ENCODE peak calls at places on chromosome 1, in five cellular contexts. X, A, Q, Y and B are unnamed samples.
A peak's percentile ranks its signal among the peaks of the same experiment; 100 is the strongest.

GRCh38 chr1:90114521-90115141 is 119.7 kb downstream of the ZNF326 start:
- DNase-seq in Y (no peak), Q (no peak), A (peak; percentile 49), X (peak; percentile 18), B (peak; percentile 10)

GRCh38 chr1:241703001-241703400 is 50.9 kb downstream of the WDR64 start:
- DNase-seq in X (no peak), A (no peak), Y (no peak), Q (no peak), B (no peak)

GRCh38 chr1:3049905-3050304 is 19.1 kb upstream of the PRDM16 start:
- DNase-seq in Y (no peak), Q (no peak), A (no peak), X (no peak), B (no peak)

GRCh38 chr1:62362061-62362951 is 43.1 kb upstream of the KANK4 start:
- DNase-seq in X (no peak), Y (no peak), A (no peak), Q (no peak), B (no peak)

GRCh38 chr1:93723101-93723500 is 41.5 kb upstream of the BCAR3 start:
- DNase-seq in Y (no peak), A (no peak), X (no peak), Q (no peak), B (no peak)

GRCh38 chr1:183023146-183023600 is at the start of gene LAMC1:
- DNase-seq in A (peak; percentile 80), X (peak; percentile 90), Q (peak; percentile 79), Y (peak; percentile 78), B (peak; percentile 76)

GRCh38 chr1:22470227-22470626 is 18.6 kb downstream of the ZBTB40 start:
- DNase-seq in Y (no peak), Q (no peak), A (no peak), X (no peak), B (no peak)

GRCh38 chr1:179969962-179970361 is 15.4 kb downstream of the CEP350 start:
- DNase-seq in Q (no peak), Y (no peak), A (no peak), X (no peak), B (no peak)

GRCh38 chr1:35115459-35116383 is 36.5 kb downstream of the ZMYM1 start:
- DNase-seq in Y (no peak), Q (no peak), A (peak; percentile 32), X (no peak), B (no peak)

GRCh38 chr1:233656700-233657099 is 42.8 kb downstream of the KCNK1 start:
- DNase-seq in A (no peak), Y (no peak), X (no peak), Q (no peak), B (no peak)

GRCh38 chr1:203702130-203702577 is 62.8 kb upstream of the LAX1 start:
- DNase-seq in X (peak; percentile 68), Q (peak; percentile 19), A (peak; percentile 56), Y (no peak), B (peak; percentile 8)

GRCh38 chr1:109136766-109137165 is 22.9 kb downstream of the ELAPOR1 start:
- DNase-seq in Y (no peak), A (no peak), Q (no peak), X (no peak), B (no peak)

GRCh38 chr1:47533176-47534039 is 95.6 kb downstream of the FOXD2 start:
- DNase-seq in X (peak; percentile 48), Q (no peak), A (peak; percentile 52), Y (no peak), B (peak; percentile 34)

GRCh38 chr1:10424034-10424433 is 6.2 kb upstream of the CENPS start:
- DNase-seq in X (no peak), A (peak; percentile 65), Q (no peak), Y (no peak), B (no peak)

GRCh38 chr1:37476460-37477197 is 2.2 kb downstream of the ZC3H12A start:
- DNase-seq in Q (no peak), X (no peak), Y (peak; percentile 83), A (peak; percentile 84), B (peak; percentile 81)

GRCh38 chr1:111743679-111744101 is 4.5 kb upstream of the INKA2 start:
- DNase-seq in Y (no peak), Q (no peak), A (peak; percentile 84), X (no peak), B (no peak)

GRCh38 chr1:210092366-210092765 is 140.2 kb upstream of the SERTAD4 start:
- DNase-seq in X (no peak), Q (no peak), Y (no peak), A (no peak), B (no peak)

GRCh38 chr1:67134692-67135091 is at the start of gene C1orf141:
- DNase-seq in A (no peak), Y (no peak), X (peak; percentile 39), Q (no peak), B (no peak)

GRCh38 chr1:6515771-6516170 is 24.3 kb upstream of the PLEKHG5 start:
- DNase-seq in A (no peak), Q (no peak), Y (no peak), X (no peak), B (no peak)

GRCh38 chr1:220810963-220811362 is 24.2 kb downstream of the MTARC1 start:
- DNase-seq in Q (no peak), A (no peak), Y (no peak), X (no peak), B (no peak)

GRCh38 chr1:103144681-103145080 is 36.4 kb upstream of the COL11A1 start:
- DNase-seq in A (no peak), X (no peak), Y (no peak), Q (no peak), B (no peak)

GRCh38 chr1:155920717-155921116 is 9.6 kb upstream of the RIT1 start:
- DNase-seq in X (no peak), Y (no peak), A (no peak), Q (no peak), B (no peak)

GRCh38 chr1:107936498-107937481 is 28.2 kb downstream of the VAV3 start:
- DNase-seq in Y (no peak), A (peak; percentile 62), X (no peak), Q (peak; percentile 40), B (peak; percentile 81)

GRCh38 chr1:156319664-156320063 is 18.4 kb downstream of the CCT3 start:
- DNase-seq in A (peak; percentile 34), Q (no peak), Y (no peak), X (no peak), B (no peak)

GRCh38 chr1:53369034-53369750 is 41.3 kb upstream of the LRP8 start:
- DNase-seq in Y (no peak), Q (no peak), X (no peak), A (no peak), B (no peak)

DNA sequence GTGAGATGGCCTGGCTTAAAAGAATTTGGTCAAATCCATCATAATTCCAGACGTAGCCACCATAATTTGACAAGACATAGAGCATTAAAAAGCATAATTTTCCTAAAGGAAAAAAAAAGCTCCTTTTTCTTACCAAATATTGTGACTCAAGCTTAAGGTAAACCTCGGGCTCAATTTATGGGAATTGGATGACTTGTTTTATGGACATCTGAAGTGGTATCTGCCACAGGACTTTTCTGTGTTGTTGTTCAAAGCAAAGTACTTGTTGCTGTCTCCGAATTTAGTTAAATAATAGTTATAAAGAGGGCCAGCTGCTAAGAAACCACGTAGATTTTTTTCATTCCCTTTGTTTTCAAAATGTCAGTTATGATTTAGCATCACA is 1.1 kb downstream of the MPZL1 start:
- DNase-seq in A (no peak), Q (no peak), X (no peak), Y (no peak), B (no peak)
- TF ChIP-seq CTCF in A (no peak), Q (no peak), X (no peak), Y (no peak), B (no peak)

DNA sequence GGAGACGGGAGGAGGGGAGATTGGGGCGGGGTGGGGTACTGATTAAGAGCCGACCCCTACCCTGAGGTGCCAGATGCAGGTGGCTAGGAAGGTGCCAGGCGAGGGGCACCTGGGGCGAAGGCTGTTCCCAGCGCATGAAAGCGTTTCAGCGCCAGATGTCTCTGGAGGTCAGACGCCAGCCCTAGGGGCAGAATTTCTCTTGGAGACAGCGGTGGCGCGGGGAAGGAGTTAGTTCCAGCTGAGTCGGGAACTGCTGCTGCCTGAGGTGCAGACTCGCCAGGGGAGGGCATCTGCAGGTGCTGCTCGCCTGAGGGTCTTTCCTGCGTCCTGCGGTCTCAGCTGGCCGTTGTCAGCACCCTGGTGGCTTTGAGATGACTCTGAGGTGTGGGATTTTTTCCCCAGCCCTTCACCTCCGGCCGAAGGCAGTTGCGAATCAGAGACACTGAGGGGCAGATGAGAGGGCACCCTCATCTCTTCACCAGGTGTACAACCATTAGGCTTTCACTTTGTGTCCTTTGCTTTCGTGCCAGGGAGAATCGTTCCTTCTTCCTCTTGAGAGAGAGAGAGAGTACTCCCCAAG is 539 bp downstream of the CGN start:
- DNase-seq in A (no peak), X (peak; percentile 49), Y (peak; percentile 69), Q (peak; percentile 48), B (no peak)
- TF ChIP-seq CTCF in A (no peak), X (no peak), Y (no peak), Q (no peak), B (no peak)

GRCh38 chr1:226108935-226109828 is 46.7 kb downstream of the H3-3A start:
- DNase-seq in X (no peak), Y (peak; percentile 45), A (peak; percentile 36), Q (no peak), B (no peak)
- TF ChIP-seq CTCF in X (no peak), Y (no peak), A (no peak), Q (peak; percentile 10), B (no peak)

DNA sequence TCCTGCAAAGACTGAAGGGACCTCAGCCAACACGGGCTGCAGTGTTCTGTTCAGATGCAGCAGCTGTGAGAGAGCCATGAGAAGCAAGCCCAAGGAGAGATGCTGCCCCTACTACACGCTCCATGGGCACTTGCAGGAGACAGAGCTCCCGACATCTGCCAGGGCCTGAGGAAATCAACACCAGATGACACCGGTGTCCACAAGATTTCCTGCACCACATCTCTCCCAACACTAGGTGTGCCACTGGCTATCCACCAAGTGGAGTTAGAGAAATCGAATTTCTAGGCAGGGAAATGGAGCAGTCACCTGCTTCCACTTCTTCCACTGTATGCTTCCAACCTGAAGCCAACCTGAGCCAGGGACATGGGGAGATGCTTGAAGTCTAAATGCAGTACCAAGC is 445.3 kb downstream of the RWDD3 start:
- DNase-seq in A (no peak), Y (no peak), Q (no peak), X (no peak), B (no peak)
- TF ChIP-seq CTCF in A (no peak), Y (no peak), Q (no peak), X (no peak), B (no peak)

GRCh38 chr1:168145184-168146159 is 8.7 kb upstream of the GPR161 start:
- DNase-seq in X (peak; percentile 93), Q (peak; percentile 57), Y (peak; percentile 85), A (peak; percentile 79), B (peak; percentile 59)
- TF ChIP-seq CTCF in X (peak; percentile 95), Q (peak; percentile 98), Y (peak; percentile 99), A (peak; percentile 89), B (no peak)